ENCODE peak calls at places on chromosome 4, in eight cellular contexts. V, T, F, G, R, S, M and O are unnamed samples.

GRCh38 chr4:2313366-2313765 is 51.5 kb upstream of the MXD4 start:
- DNase-seq in T (no peak), M (no peak), G (no peak), R (no peak), F (no peak), S (no peak), V (no peak), O (no peak)

GRCh38 chr4:107183155-107183774 is 147.2 kb upstream of the DKK2 start:
- DNase-seq in M (peak), T (peak), S (peak), F (no peak), G (peak), R (peak), V (peak), O (no peak)

GRCh38 chr4:74005528-74005927 is 7.1 kb upstream of the CXCL5 start:
- DNase-seq in S (peak), T (peak), V (no peak), R (no peak), M (no peak), G (no peak), F (no peak), O (no peak)

GRCh38 chr4:8238061-8238511 is 31.5 kb upstream of the HTRA3 start:
- DNase-seq in G (no peak), V (no peak), M (no peak), T (no peak), S (no peak), R (no peak), F (peak), O (no peak)

GRCh38 chr4:3630136-3630933 is 98.1 kb upstream of the LRPAP1 start:
- DNase-seq in S (no peak), V (no peak), M (no peak), F (no peak), T (no peak), R (no peak), G (no peak), O (no peak)

GRCh38 chr4:66404149-66404548 is 733.9 kb upstream of the EPHA5 start:
- DNase-seq in S (no peak), F (no peak), R (no peak), V (no peak), T (no peak), M (no peak), G (no peak), O (no peak)

GRCh38 chr4:113675731-113676707 is 85.5 kb downstream of the CAMK2D start:
- DNase-seq in T (no peak), M (no peak), R (no peak), F (no peak), S (peak), G (no peak), V (no peak), O (no peak)

GRCh38 chr4:153296424-153296823 is 48.1 kb upstream of the MND1 start:
- DNase-seq in M (no peak), F (no peak), S (no peak), R (no peak), T (no peak), V (no peak), G (no peak), O (no peak)

GRCh38 chr4:2172161-2172560 is 69.8 kb downstream of the HAUS3 start:
- DNase-seq in T (no peak), V (no peak), M (no peak), S (no peak), F (no peak), G (no peak), R (no peak), O (no peak)

GRCh38 chr4:93771640-93772411 is 56.7 kb upstream of the ATOH1 start:
- DNase-seq in R (no peak), T (no peak), S (no peak), M (no peak), G (no peak), V (no peak), F (no peak), O (no peak)

GRCh38 chr4:294732-295131 is 10.5 kb downstream of the ZNF732 start:
- DNase-seq in M (no peak), T (no peak), G (no peak), R (no peak), S (no peak), V (no peak), F (no peak), O (no peak)

GRCh38 chr4:1764670-1765069 is 28.4 kb upstream of the FGFR3 start:
- DNase-seq in F (no peak), G (no peak), R (no peak), T (no peak), V (no peak), M (no peak), S (no peak), O (no peak)

GRCh38 chr4:156021298-156021697 is 67.6 kb upstream of the CTSO start:
- DNase-seq in G (peak), R (no peak), T (no peak), S (no peak), M (no peak), V (no peak), F (no peak), O (no peak)

GRCh38 chr4:58502839-58503238 is 1392.7 kb upstream of the IGFBP7 start:
- DNase-seq in F (no peak), G (no peak), R (no peak), M (no peak), T (no peak), V (no peak), S (no peak), O (no peak)

GRCh38 chr4:184994010-184994622 is 24.2 kb upstream of the HELT start:
- DNase-seq in T (no peak), R (no peak), S (no peak), M (no peak), V (no peak), G (no peak), F (no peak), O (no peak)

GRCh38 chr4:101175896-101176676 is 171.2 kb downstream of the PPP3CA start:
- DNase-seq in M (no peak), G (peak), T (peak), F (no peak), V (no peak), S (peak), R (no peak), O (no peak)

GRCh38 chr4:37517326-37517725 is 168.8 kb downstream of the RELL1 start:
- DNase-seq in G (no peak), F (no peak), R (no peak), V (no peak), M (no peak), S (no peak), T (no peak), O (no peak)

GRCh38 chr4:3253808-3254207 is 4.8 kb downstream of the MSANTD1 start:
- DNase-seq in S (no peak), R (no peak), V (no peak), T (no peak), F (peak), M (no peak), G (no peak), O (no peak)

GRCh38 chr4:159823743-159824142 is 720.9 kb downstream of the RAPGEF2 start:
- DNase-seq in S (no peak), T (no peak), V (no peak), M (no peak), G (no peak), F (no peak), R (no peak), O (no peak)

GRCh38 chr4:151014521-151015457 is at the start of gene LRBA:
- DNase-seq in T (peak), S (peak), G (peak), M (peak), F (peak), R (peak), V (peak), O (no peak)

GRCh38 chr4:60799214-60799613 is 400.9 kb upstream of the ADGRL3 start:
- DNase-seq in S (no peak), M (no peak), R (no peak), F (no peak), T (no peak), G (no peak), V (no peak), O (no peak)

GRCh38 chr4:165462009-165462408 is 83.2 kb downstream of the CPE start:
- DNase-seq in T (no peak), R (no peak), V (no peak), G (no peak), M (no peak), F (no peak), S (no peak), O (no peak)

GRCh38 chr4:114997596-114997995 is 115.8 kb downstream of the NDST4 start:
- DNase-seq in V (no peak), T (no peak), G (no peak), R (no peak), S (no peak), F (no peak), M (no peak), O (no peak)

GRCh38 chr4:107719211-107719926 is 665 bp downstream of the PAPSS1 start:
- DNase-seq in R (no peak), V (no peak), T (peak), M (no peak), S (peak), F (no peak), G (peak), O (no peak)

GRCh38 chr4:95153182-95153581 is 395.4 kb downstream of the BMPR1B start:
- DNase-seq in V (no peak), G (no peak), R (no peak), S (no peak), M (no peak), F (no peak), T (no peak), O (no peak)

GRCh38 chr4:153789741-153790651 is 1.1 kb upstream of the SFRP2 start:
- DNase-seq in F (peak), M (no peak), G (peak), S (no peak), T (no peak), V (no peak), R (no peak), O (no peak)

GRCh38 chr4:3193531-3194203 is 55.3 kb upstream of the MSANTD1 start:
- DNase-seq in M (no peak), F (no peak), G (no peak), V (peak), R (no peak), S (no peak), T (peak), O (no peak)

GRCh38 chr4:46820154-46820553 is 88.9 kb downstream of the COX7B2 start:
- DNase-seq in S (no peak), F (no peak), R (no peak), G (no peak), T (no peak), M (no peak), V (no peak), O (no peak)

GRCh38 chr4:69910016-69910782 is 20.7 kb upstream of the CSN1S1 start:
- DNase-seq in M (no peak), S (no peak), V (no peak), F (no peak), T (no peak), G (no peak), R (peak), O (peak)

GRCh38 chr4:67087897-67088296 is 457.4 kb downstream of the CENPC start:
- DNase-seq in R (no peak), T (peak), V (peak), F (peak), S (peak), G (peak), M (peak), O (no peak)

GRCh38 chr4:102625232-102625930 is 124.2 kb downstream of the NFKB1 start:
- DNase-seq in M (no peak), F (no peak), T (peak), V (no peak), R (no peak), S (peak), G (peak), O (no peak)

GRCh38 chr4:10031663-10032590 is 10.6 kb upstream of the SLC2A9 start:
- DNase-seq in R (no peak), T (no peak), G (peak), V (no peak), F (no peak), S (no peak), M (no peak), O (no peak)

GRCh38 chr4:10369517-10369916 is 87.7 kb downstream of the ZNF518B start:
- DNase-seq in S (no peak), T (no peak), V (no peak), F (no peak), G (no peak), R (no peak), M (no peak), O (no peak)

GRCh38 chr4:105698607-105699006 is 9.9 kb downstream of the INTS12 start:
- DNase-seq in M (no peak), S (no peak), R (no peak), G (no peak), F (no peak), V (no peak), T (no peak), O (no peak)

GRCh38 chr4:110624016-110624770 is 1.3 kb upstream of the PITX2 start:
- DNase-seq in T (no peak), S (no peak), V (no peak), M (no peak), G (peak), R (no peak), F (no peak), O (no peak)

GRCh38 chr4:110621328-110621812 is 1.5 kb downstream of the PITX2 start:
- DNase-seq in F (no peak), T (no peak), S (no peak), R (no peak), G (peak), M (no peak), V (no peak), O (no peak)

GRCh38 chr4:110621839-110622751 is 782 bp downstream of the PITX2 start:
- DNase-seq in T (no peak), M (no peak), F (peak), S (no peak), R (no peak), G (peak), V (no peak), O (no peak)

GRCh38 chr4:110623710-110624015 is 786 bp upstream of the PITX2 start:
- DNase-seq in M (no peak), G (peak), R (no peak), V (no peak), T (no peak), S (no peak), F (no peak), O (no peak)

DNA sequence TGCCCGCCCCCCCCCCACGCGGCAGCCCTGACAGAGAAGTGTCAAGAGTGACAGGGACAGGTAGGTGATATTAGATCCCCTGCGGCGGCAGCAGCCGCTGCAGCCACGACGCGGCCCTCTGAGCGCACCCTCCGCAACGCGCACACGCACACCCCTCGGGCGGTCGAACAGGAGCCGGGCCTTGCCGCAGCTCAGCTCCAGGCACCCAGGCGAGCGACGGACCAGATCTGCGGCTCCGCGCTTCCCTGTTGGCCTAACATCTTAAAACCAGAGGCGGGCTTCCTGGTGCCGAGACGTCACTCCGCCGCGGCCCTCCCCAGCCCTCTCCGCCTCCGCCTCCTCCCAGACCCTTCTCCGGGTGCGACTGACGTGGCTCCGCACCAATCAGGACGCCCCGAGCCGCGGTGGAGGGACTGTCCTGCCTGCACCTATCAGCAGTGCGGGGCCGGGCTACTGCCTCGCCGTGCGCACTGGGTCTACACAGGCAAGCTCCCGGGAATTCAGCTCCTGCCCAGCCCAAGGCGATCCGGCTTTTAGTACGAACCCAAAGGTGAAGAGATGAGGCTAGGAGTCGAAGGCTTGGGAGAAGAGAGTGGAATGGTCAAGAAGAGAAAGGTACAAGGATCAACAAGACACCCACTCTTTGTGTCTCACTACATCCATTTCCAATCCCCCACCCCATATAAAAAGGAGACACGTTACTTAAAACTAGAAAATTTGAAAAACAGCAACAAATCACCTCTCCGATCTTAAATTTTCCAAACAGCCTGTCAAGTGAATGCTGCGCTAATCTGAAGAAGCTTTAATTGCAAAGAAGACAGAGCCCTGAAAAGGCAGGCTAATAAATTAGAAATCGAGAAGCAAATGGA is at the start of gene PITX2:
- DNase-seq in T (peak), F (peak), G (peak), R (no peak), V (peak), M (peak), S (no peak), O (peak)
- H3K4me3 ChIP-seq in T (peak), F (peak), G (peak), R (no peak), V (peak), M (no peak), S (no peak), O (peak)

GRCh38 chr4:68368566-68369473 is 18.9 kb upstream of the YTHDC1 start:
- DNase-seq in T (no peak), G (no peak), V (no peak), S (no peak), R (no peak), M (no peak), F (no peak), O (no peak)
- TF ChIP-seq POLR2AphosphoS5 in T (no peak), G (no peak), V (no peak), S (no peak), R (no peak), M (no peak), F (no peak), O (no peak)

DNA sequence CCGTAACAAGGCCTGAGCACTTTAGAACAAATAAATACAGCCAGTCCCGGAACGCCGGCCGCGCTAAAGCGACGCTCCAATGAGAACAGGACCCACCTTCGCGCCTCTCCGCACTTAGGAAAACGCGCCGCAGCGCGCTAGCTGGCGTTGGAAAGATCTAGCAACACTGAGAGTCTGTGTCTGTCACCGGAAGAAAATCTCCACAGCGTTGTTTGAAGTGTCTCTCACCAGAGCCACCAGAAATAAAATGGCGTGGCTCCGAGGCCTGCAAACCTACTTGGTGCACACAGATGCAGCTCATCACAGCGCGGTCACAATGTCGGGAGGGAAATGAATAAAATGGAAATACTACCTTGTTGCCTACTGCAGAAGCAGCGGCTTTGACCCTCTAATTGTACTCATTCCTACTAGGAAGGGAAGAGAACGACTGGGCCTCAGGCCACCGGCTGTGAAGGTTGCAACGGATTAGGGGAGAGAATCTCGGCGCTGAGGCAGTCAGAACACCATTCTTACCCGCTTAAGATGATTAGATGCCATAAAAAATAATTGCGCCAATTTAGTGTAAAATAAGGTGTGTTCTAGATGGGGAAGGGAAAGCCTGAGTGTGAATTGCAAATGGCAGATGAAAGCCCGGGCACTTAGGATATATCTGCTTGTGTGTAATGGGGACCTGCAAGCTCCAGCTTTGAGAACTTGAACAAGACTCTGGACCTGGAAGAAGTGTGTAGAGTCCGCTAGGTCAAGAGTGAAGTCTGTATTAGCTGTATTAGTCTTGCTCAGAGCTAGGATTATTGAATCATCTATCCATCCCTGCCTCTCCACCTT is 4.5 kb downstream of the NEUROG2 start:
- DNase-seq in M (no peak), F (no peak), S (no peak), R (no peak), G (peak), T (no peak), V (no peak), O (no peak)
- TF ChIP-seq EZH2 in M (no peak), F (peak), S (no peak), R (no peak), G (peak), T (peak), V (no peak), O (no peak)

GRCh38 chr4:122765702-122766352 is 33.3 kb downstream of the BBS12 start:
- DNase-seq in F (no peak), M (no peak), G (no peak), V (no peak), T (peak), S (no peak), R (no peak), O (no peak)

GRCh38 chr4:122762966-122763716 is 30.6 kb downstream of the BBS12 start:
- DNase-seq in R (no peak), M (no peak), V (no peak), G (no peak), S (no peak), F (no peak), T (no peak), O (no peak)

GRCh38 chr4:122766353-122766705 is 33.8 kb downstream of the BBS12 start:
- DNase-seq in F (no peak), R (no peak), G (no peak), M (no peak), T (no peak), S (no peak), V (no peak), O (no peak)

GRCh38 chr4:122764071-122764807 is 31.7 kb downstream of the BBS12 start:
- DNase-seq in G (no peak), M (no peak), V (no peak), S (no peak), F (no peak), R (no peak), T (peak), O (no peak)

GRCh38 chr4:122764808-122765189 is 32.3 kb downstream of the BBS12 start:
- DNase-seq in V (no peak), F (no peak), S (no peak), R (no peak), T (peak), G (no peak), M (no peak), O (no peak)
- H3K4me3 ChIP-seq in V (no peak), F (no peak), S (no peak), R (no peak), T (no peak), G (no peak), M (no peak), O (no peak)

GRCh38 chr4:89469930-89470375 is 162.4 kb upstream of the GPRIN3 start:
- DNase-seq in M (no peak), S (no peak), R (peak), T (peak), V (no peak), F (no peak), G (no peak), O (no peak)
- TF ChIP-seq POLR2AphosphoS5 in M (no peak), S (no peak), R (no peak), T (no peak), V (no peak), F (no peak), G (no peak), O (no peak)

GRCh38 chr4:89307446-89308160 is at the start of gene GPRIN3:
- DNase-seq in M (no peak), R (no peak), F (peak), T (peak), V (no peak), G (peak), S (no peak), O (no peak)
- TF ChIP-seq EZH2 in M (no peak), R (no peak), F (no peak), T (peak), V (no peak), G (no peak), S (no peak), O (no peak)